ENCODE peak calls at places on chromosomes 12 and 14, in eight cellular contexts. One of them, this sample, is unnamed.

GRCh38 chr14:101127239-101127638 is 223.7 kb upstream of the RTL1 start:
- DNase-seq in GM03348: no peak
- DNase-seq in stimulated activated CD8-positive, alpha-beta memory T cell treated with anti-CD3 and anti-CD28 coated beads, Interleukin-15, amount 100 ng/mL, for 24 hours: no peak
- DNase-seq in GM04504: no peak
- DNase-seq in frontal cortex: no peak
- DNase-seq in amniotic stem cell: no peak
- DNase-seq in NCI-H1048: no peak
- DNase-seq in astrocyte: no peak
- DNase-seq in this sample: no peak

GRCh38 chr12:16530268-16530865 is 75.6 kb downstream of the LMO3 start:
- DNase-seq in GM03348: no peak
- DNase-seq in stimulated activated CD8-positive, alpha-beta memory T cell treated with anti-CD3 and anti-CD28 coated beads, Interleukin-15, amount 100 ng/mL, for 24 hours: no peak
- DNase-seq in GM04504: peak
- DNase-seq in frontal cortex: no peak
- DNase-seq in amniotic stem cell: no peak
- DNase-seq in NCI-H1048: no peak
- DNase-seq in astrocyte: no peak
- DNase-seq in this sample: no peak

GRCh38 chr12:29448157-29448556 is 49.3 kb downstream of the OVCH1 start:
- DNase-seq in GM03348: no peak
- DNase-seq in stimulated activated CD8-positive, alpha-beta memory T cell treated with anti-CD3 and anti-CD28 coated beads, Interleukin-15, amount 100 ng/mL, for 24 hours: no peak
- DNase-seq in GM04504: no peak
- DNase-seq in frontal cortex: no peak
- DNase-seq in amniotic stem cell: no peak
- DNase-seq in NCI-H1048: no peak
- DNase-seq in astrocyte: no peak
- DNase-seq in this sample: no peak

GRCh38 chr12:24596768-24597388 is 352.0 kb downstream of the BCAT1 start:
- DNase-seq in GM03348: peak
- DNase-seq in stimulated activated CD8-positive, alpha-beta memory T cell treated with anti-CD3 and anti-CD28 coated beads, Interleukin-15, amount 100 ng/mL, for 24 hours: no peak
- DNase-seq in GM04504: no peak
- DNase-seq in frontal cortex: peak
- DNase-seq in amniotic stem cell: no peak
- DNase-seq in NCI-H1048: no peak
- DNase-seq in astrocyte: peak
- DNase-seq in this sample: no peak

GRCh38 chr12:52867636-52868035 is 18.8 kb upstream of the KRT78 start:
- DNase-seq in GM03348: no peak
- DNase-seq in stimulated activated CD8-positive, alpha-beta memory T cell treated with anti-CD3 and anti-CD28 coated beads, Interleukin-15, amount 100 ng/mL, for 24 hours: no peak
- DNase-seq in GM04504: no peak
- DNase-seq in frontal cortex: no peak
- DNase-seq in amniotic stem cell: no peak
- DNase-seq in NCI-H1048: no peak
- DNase-seq in astrocyte: no peak
- DNase-seq in this sample: no peak

GRCh38 chr14:26444745-26445144 is 153.1 kb downstream of the NOVA1 start:
- DNase-seq in GM03348: no peak
- DNase-seq in stimulated activated CD8-positive, alpha-beta memory T cell treated with anti-CD3 and anti-CD28 coated beads, Interleukin-15, amount 100 ng/mL, for 24 hours: no peak
- DNase-seq in GM04504: no peak
- DNase-seq in frontal cortex: no peak
- DNase-seq in amniotic stem cell: no peak
- DNase-seq in NCI-H1048: no peak
- DNase-seq in astrocyte: peak
- DNase-seq in this sample: no peak

GRCh38 chr12:64560395-64561301 is 49.6 kb upstream of the RASSF3 start:
- DNase-seq in GM03348: peak
- DNase-seq in stimulated activated CD8-positive, alpha-beta memory T cell treated with anti-CD3 and anti-CD28 coated beads, Interleukin-15, amount 100 ng/mL, for 24 hours: no peak
- DNase-seq in GM04504: peak
- DNase-seq in frontal cortex: no peak
- DNase-seq in amniotic stem cell: peak
- DNase-seq in NCI-H1048: no peak
- DNase-seq in astrocyte: peak
- DNase-seq in this sample: no peak

GRCh38 chr12:121165316-121165715 is 32.6 kb downstream of the P2RX7 start:
- DNase-seq in GM03348: no peak
- DNase-seq in stimulated activated CD8-positive, alpha-beta memory T cell treated with anti-CD3 and anti-CD28 coated beads, Interleukin-15, amount 100 ng/mL, for 24 hours: no peak
- DNase-seq in GM04504: no peak
- DNase-seq in frontal cortex: no peak
- DNase-seq in amniotic stem cell: no peak
- DNase-seq in NCI-H1048: no peak
- DNase-seq in astrocyte: peak
- DNase-seq in this sample: no peak

GRCh38 chr12:20452496-20452895 is 84.2 kb downstream of the PDE3A start:
- DNase-seq in GM03348: no peak
- DNase-seq in stimulated activated CD8-positive, alpha-beta memory T cell treated with anti-CD3 and anti-CD28 coated beads, Interleukin-15, amount 100 ng/mL, for 24 hours: no peak
- DNase-seq in GM04504: no peak
- DNase-seq in frontal cortex: no peak
- DNase-seq in amniotic stem cell: no peak
- DNase-seq in NCI-H1048: no peak
- DNase-seq in astrocyte: no peak
- DNase-seq in this sample: no peak

GRCh38 chr12:103301642-103302620 is 193.8 kb downstream of the C12orf42 start:
- DNase-seq in GM03348: no peak
- DNase-seq in stimulated activated CD8-positive, alpha-beta memory T cell treated with anti-CD3 and anti-CD28 coated beads, Interleukin-15, amount 100 ng/mL, for 24 hours: no peak
- DNase-seq in GM04504: no peak
- DNase-seq in frontal cortex: no peak
- DNase-seq in amniotic stem cell: no peak
- DNase-seq in NCI-H1048: no peak
- DNase-seq in astrocyte: no peak
- DNase-seq in this sample: no peak

GRCh38 chr12:131599214-131600159 is 111.4 kb upstream of the SFSWAP start:
- DNase-seq in GM03348: no peak
- DNase-seq in stimulated activated CD8-positive, alpha-beta memory T cell treated with anti-CD3 and anti-CD28 coated beads, Interleukin-15, amount 100 ng/mL, for 24 hours: no peak
- DNase-seq in GM04504: no peak
- DNase-seq in frontal cortex: no peak
- DNase-seq in amniotic stem cell: no peak
- DNase-seq in NCI-H1048: no peak
- DNase-seq in astrocyte: no peak
- DNase-seq in this sample: no peak

GRCh38 chr12:115103884-115104883 is 420.2 kb upstream of the TBX3 start:
- DNase-seq in GM03348: no peak
- DNase-seq in stimulated activated CD8-positive, alpha-beta memory T cell treated with anti-CD3 and anti-CD28 coated beads, Interleukin-15, amount 100 ng/mL, for 24 hours: no peak
- DNase-seq in GM04504: no peak
- DNase-seq in frontal cortex: no peak
- DNase-seq in amniotic stem cell: no peak
- DNase-seq in NCI-H1048: no peak
- DNase-seq in astrocyte: peak
- DNase-seq in this sample: no peak

GRCh38 chr14:65128096-65128495 is 25.8 kb upstream of the MAX start:
- DNase-seq in GM03348: no peak
- DNase-seq in stimulated activated CD8-positive, alpha-beta memory T cell treated with anti-CD3 and anti-CD28 coated beads, Interleukin-15, amount 100 ng/mL, for 24 hours: no peak
- DNase-seq in GM04504: no peak
- DNase-seq in frontal cortex: no peak
- DNase-seq in amniotic stem cell: no peak
- DNase-seq in NCI-H1048: no peak
- DNase-seq in astrocyte: no peak
- DNase-seq in this sample: no peak

GRCh38 chr12:109273354-109273753 is 35.7 kb downstream of the FOXN4 start:
- DNase-seq in GM03348: no peak
- DNase-seq in stimulated activated CD8-positive, alpha-beta memory T cell treated with anti-CD3 and anti-CD28 coated beads, Interleukin-15, amount 100 ng/mL, for 24 hours: no peak
- DNase-seq in GM04504: no peak
- DNase-seq in frontal cortex: no peak
- DNase-seq in amniotic stem cell: no peak
- DNase-seq in NCI-H1048: no peak
- DNase-seq in astrocyte: no peak
- DNase-seq in this sample: no peak

GRCh38 chr12:76111209-76111749 is 26.8 kb upstream of the NAP1L1 start:
- DNase-seq in GM03348: no peak
- DNase-seq in stimulated activated CD8-positive, alpha-beta memory T cell treated with anti-CD3 and anti-CD28 coated beads, Interleukin-15, amount 100 ng/mL, for 24 hours: no peak
- DNase-seq in GM04504: no peak
- DNase-seq in frontal cortex: no peak
- DNase-seq in amniotic stem cell: no peak
- DNase-seq in NCI-H1048: no peak
- DNase-seq in astrocyte: no peak
- DNase-seq in this sample: no peak

GRCh38 chr12:58009355-58009754 is 68.0 kb downstream of the ATP23 start:
- DNase-seq in GM03348: no peak
- DNase-seq in stimulated activated CD8-positive, alpha-beta memory T cell treated with anti-CD3 and anti-CD28 coated beads, Interleukin-15, amount 100 ng/mL, for 24 hours: no peak
- DNase-seq in GM04504: peak
- DNase-seq in frontal cortex: no peak
- DNase-seq in amniotic stem cell: no peak
- DNase-seq in NCI-H1048: no peak
- DNase-seq in astrocyte: peak
- DNase-seq in this sample: no peak

GRCh38 chr12:114774181-114774580 is 90.2 kb upstream of the TBX3 start:
- DNase-seq in GM03348: no peak
- DNase-seq in stimulated activated CD8-positive, alpha-beta memory T cell treated with anti-CD3 and anti-CD28 coated beads, Interleukin-15, amount 100 ng/mL, for 24 hours: no peak
- DNase-seq in GM04504: no peak
- DNase-seq in frontal cortex: no peak
- DNase-seq in amniotic stem cell: no peak
- DNase-seq in NCI-H1048: no peak
- DNase-seq in astrocyte: peak
- DNase-seq in this sample: no peak

GRCh38 chr14:71523630-71524320 is 408.5 kb upstream of the RGS6 start:
- DNase-seq in GM03348: no peak
- DNase-seq in stimulated activated CD8-positive, alpha-beta memory T cell treated with anti-CD3 and anti-CD28 coated beads, Interleukin-15, amount 100 ng/mL, for 24 hours: no peak
- DNase-seq in GM04504: no peak
- DNase-seq in frontal cortex: no peak
- DNase-seq in amniotic stem cell: no peak
- DNase-seq in NCI-H1048: no peak
- DNase-seq in astrocyte: no peak
- DNase-seq in this sample: no peak

GRCh38 chr12:18749381-18749957 is 11.6 kb downstream of the CAPZA3 start:
- DNase-seq in GM03348: no peak
- DNase-seq in stimulated activated CD8-positive, alpha-beta memory T cell treated with anti-CD3 and anti-CD28 coated beads, Interleukin-15, amount 100 ng/mL, for 24 hours: no peak
- DNase-seq in GM04504: peak
- DNase-seq in frontal cortex: no peak
- DNase-seq in amniotic stem cell: no peak
- DNase-seq in NCI-H1048: no peak
- DNase-seq in astrocyte: no peak
- DNase-seq in this sample: no peak

GRCh38 chr12:52258335-52258901 is 16.0 kb upstream of the KRT86 start:
- DNase-seq in GM03348: peak
- DNase-seq in stimulated activated CD8-positive, alpha-beta memory T cell treated with anti-CD3 and anti-CD28 coated beads, Interleukin-15, amount 100 ng/mL, for 24 hours: no peak
- DNase-seq in GM04504: no peak
- DNase-seq in frontal cortex: no peak
- DNase-seq in amniotic stem cell: no peak
- DNase-seq in NCI-H1048: no peak
- DNase-seq in astrocyte: no peak
- DNase-seq in this sample: no peak

GRCh38 chr12:110639336-110640178 is 25.6 kb downstream of the TCTN1 start:
- DNase-seq in GM03348: peak
- DNase-seq in stimulated activated CD8-positive, alpha-beta memory T cell treated with anti-CD3 and anti-CD28 coated beads, Interleukin-15, amount 100 ng/mL, for 24 hours: no peak
- DNase-seq in GM04504: peak
- DNase-seq in frontal cortex: peak
- DNase-seq in amniotic stem cell: no peak
- DNase-seq in NCI-H1048: no peak
- DNase-seq in astrocyte: peak
- DNase-seq in this sample: no peak

GRCh38 chr12:109736552-109737108 is 23.0 kb downstream of the FAM222A start:
- DNase-seq in GM03348: peak
- DNase-seq in stimulated activated CD8-positive, alpha-beta memory T cell treated with anti-CD3 and anti-CD28 coated beads, Interleukin-15, amount 100 ng/mL, for 24 hours: no peak
- DNase-seq in GM04504: no peak
- DNase-seq in frontal cortex: no peak
- DNase-seq in amniotic stem cell: no peak
- DNase-seq in NCI-H1048: no peak
- DNase-seq in astrocyte: peak
- DNase-seq in this sample: no peak

GRCh38 chr12:72053604-72054003 is 115.0 kb downstream of the TPH2 start:
- DNase-seq in GM03348: no peak
- DNase-seq in stimulated activated CD8-positive, alpha-beta memory T cell treated with anti-CD3 and anti-CD28 coated beads, Interleukin-15, amount 100 ng/mL, for 24 hours: no peak
- DNase-seq in GM04504: no peak
- DNase-seq in frontal cortex: no peak
- DNase-seq in amniotic stem cell: no peak
- DNase-seq in NCI-H1048: no peak
- DNase-seq in astrocyte: peak
- DNase-seq in this sample: no peak

GRCh38 chr14:99435327-99435726 is 45.3 kb downstream of the SETD3 start:
- DNase-seq in GM03348: no peak
- DNase-seq in stimulated activated CD8-positive, alpha-beta memory T cell treated with anti-CD3 and anti-CD28 coated beads, Interleukin-15, amount 100 ng/mL, for 24 hours: no peak
- DNase-seq in GM04504: no peak
- DNase-seq in frontal cortex: no peak
- DNase-seq in amniotic stem cell: no peak
- DNase-seq in NCI-H1048: no peak
- DNase-seq in astrocyte: no peak
- DNase-seq in this sample: no peak

GRCh38 chr14:54175298-54175942 is 218.8 kb upstream of the BMP4 start:
- DNase-seq in GM03348: peak
- DNase-seq in stimulated activated CD8-positive, alpha-beta memory T cell treated with anti-CD3 and anti-CD28 coated beads, Interleukin-15, amount 100 ng/mL, for 24 hours: peak
- DNase-seq in GM04504: peak
- DNase-seq in frontal cortex: peak
- DNase-seq in amniotic stem cell: peak
- DNase-seq in NCI-H1048: peak
- DNase-seq in astrocyte: peak
- DNase-seq in this sample: peak

GRCh38 chr12:52455818-52456217 is 3.9 kb upstream of the KRT6B start:
- DNase-seq in GM03348: no peak
- DNase-seq in stimulated activated CD8-positive, alpha-beta memory T cell treated with anti-CD3 and anti-CD28 coated beads, Interleukin-15, amount 100 ng/mL, for 24 hours: no peak
- DNase-seq in GM04504: no peak
- DNase-seq in frontal cortex: no peak
- DNase-seq in amniotic stem cell: no peak
- DNase-seq in NCI-H1048: no peak
- DNase-seq in astrocyte: no peak
- DNase-seq in this sample: no peak

GRCh38 chr12:107778383-107779015 is 4.0 kb downstream of the ASCL4 start:
- DNase-seq in GM03348: no peak
- DNase-seq in stimulated activated CD8-positive, alpha-beta memory T cell treated with anti-CD3 and anti-CD28 coated beads, Interleukin-15, amount 100 ng/mL, for 24 hours: no peak
- DNase-seq in GM04504: no peak
- DNase-seq in frontal cortex: no peak
- DNase-seq in amniotic stem cell: no peak
- DNase-seq in NCI-H1048: no peak
- DNase-seq in astrocyte: no peak
- DNase-seq in this sample: no peak

GRCh38 chr12:131852551-131853299 is 24.5 kb downstream of the MMP17 start:
- DNase-seq in GM03348: no peak
- DNase-seq in stimulated activated CD8-positive, alpha-beta memory T cell treated with anti-CD3 and anti-CD28 coated beads, Interleukin-15, amount 100 ng/mL, for 24 hours: no peak
- DNase-seq in GM04504: no peak
- DNase-seq in frontal cortex: no peak
- DNase-seq in amniotic stem cell: no peak
- DNase-seq in NCI-H1048: no peak
- DNase-seq in astrocyte: no peak
- DNase-seq in this sample: no peak

GRCh38 chr12:67698711-67699603 is 50.4 kb downstream of the DYRK2 start:
- DNase-seq in GM03348: peak
- DNase-seq in stimulated activated CD8-positive, alpha-beta memory T cell treated with anti-CD3 and anti-CD28 coated beads, Interleukin-15, amount 100 ng/mL, for 24 hours: no peak
- DNase-seq in GM04504: no peak
- DNase-seq in frontal cortex: no peak
- DNase-seq in amniotic stem cell: peak
- DNase-seq in NCI-H1048: no peak
- DNase-seq in astrocyte: peak
- DNase-seq in this sample: no peak

GRCh38 chr14:22822017-22822618 is 6.9 kb upstream of the SLC7A7 start:
- DNase-seq in GM03348: no peak
- DNase-seq in stimulated activated CD8-positive, alpha-beta memory T cell treated with anti-CD3 and anti-CD28 coated beads, Interleukin-15, amount 100 ng/mL, for 24 hours: no peak
- DNase-seq in GM04504: no peak
- DNase-seq in frontal cortex: no peak
- DNase-seq in amniotic stem cell: no peak
- DNase-seq in NCI-H1048: no peak
- DNase-seq in astrocyte: no peak
- DNase-seq in this sample: no peak

GRCh38 chr12:14588571-14588970 is 20.9 kb upstream of the PLBD1 start:
- DNase-seq in GM03348: no peak
- DNase-seq in stimulated activated CD8-positive, alpha-beta memory T cell treated with anti-CD3 and anti-CD28 coated beads, Interleukin-15, amount 100 ng/mL, for 24 hours: no peak
- DNase-seq in GM04504: no peak
- DNase-seq in frontal cortex: no peak
- DNase-seq in amniotic stem cell: no peak
- DNase-seq in NCI-H1048: no peak
- DNase-seq in astrocyte: no peak
- DNase-seq in this sample: no peak

GRCh38 chr14:22112004-22112403 is 438.4 kb upstream of the OR4E1 start:
- DNase-seq in GM03348: no peak
- DNase-seq in stimulated activated CD8-positive, alpha-beta memory T cell treated with anti-CD3 and anti-CD28 coated beads, Interleukin-15, amount 100 ng/mL, for 24 hours: peak
- DNase-seq in GM04504: no peak
- DNase-seq in frontal cortex: no peak
- DNase-seq in amniotic stem cell: no peak
- DNase-seq in NCI-H1048: no peak
- DNase-seq in astrocyte: no peak
- DNase-seq in this sample: no peak

GRCh38 chr14:94000986-94001385 is 3.9 kb downstream of the CCDC197 start:
- DNase-seq in GM03348: peak
- DNase-seq in stimulated activated CD8-positive, alpha-beta memory T cell treated with anti-CD3 and anti-CD28 coated beads, Interleukin-15, amount 100 ng/mL, for 24 hours: no peak
- DNase-seq in GM04504: no peak
- DNase-seq in frontal cortex: no peak
- DNase-seq in amniotic stem cell: no peak
- DNase-seq in NCI-H1048: no peak
- DNase-seq in astrocyte: no peak
- DNase-seq in this sample: no peak

GRCh38 chr12:48329199-48329939 is 21.4 kb downstream of the ZNF641 start:
- DNase-seq in GM03348: no peak
- DNase-seq in stimulated activated CD8-positive, alpha-beta memory T cell treated with anti-CD3 and anti-CD28 coated beads, Interleukin-15, amount 100 ng/mL, for 24 hours: no peak
- DNase-seq in GM04504: no peak
- DNase-seq in frontal cortex: no peak
- DNase-seq in amniotic stem cell: no peak
- DNase-seq in NCI-H1048: no peak
- DNase-seq in astrocyte: no peak
- DNase-seq in this sample: no peak